ENCODE peak calls at places on chromosomes 6 and 20, in seven cellular contexts. One of them, this sample, is unnamed.

GRCh38 chr6:12548526-12548925 is 168.0 kb upstream of the PHACTR1 start:
- DNase-seq in trophoblast cell: no peak
- DNase-seq in H1: no peak
- DNase-seq in IMR-90: peak
- DNase-seq in mesenchymal stem cell: peak
- DNase-seq in neuronal stem cell: no peak
- DNase-seq in H9: no peak
- DNase-seq in this sample: no peak

GRCh38 chr20:50572922-50573777 is 63.0 kb downstream of the PTPN1 start:
- DNase-seq in trophoblast cell: no peak
- DNase-seq in H1: no peak
- DNase-seq in H9: no peak
- DNase-seq in mesenchymal stem cell: no peak
- DNase-seq in IMR-90: peak
- DNase-seq in neuronal stem cell: no peak
- DNase-seq in this sample: no peak

GRCh38 chr6:124947821-124948451 is 14.3 kb upstream of the RNF217 start:
- DNase-seq in mesenchymal stem cell: no peak
- DNase-seq in H9: no peak
- DNase-seq in trophoblast cell: no peak
- DNase-seq in IMR-90: peak
- DNase-seq in neuronal stem cell: no peak
- DNase-seq in H1: no peak
- DNase-seq in this sample: no peak

GRCh38 chr20:57078101-57078500 is 188.3 kb downstream of the BMP7 start:
- DNase-seq in mesenchymal stem cell: peak
- DNase-seq in trophoblast cell: no peak
- DNase-seq in neuronal stem cell: no peak
- DNase-seq in H9: no peak
- DNase-seq in IMR-90: no peak
- DNase-seq in H1: no peak
- DNase-seq in this sample: no peak

GRCh38 chr6:80742481-80742880 is 636.0 kb downstream of the BCKDHB start:
- DNase-seq in trophoblast cell: no peak
- DNase-seq in neuronal stem cell: no peak
- DNase-seq in mesenchymal stem cell: peak
- DNase-seq in H9: no peak
- DNase-seq in H1: no peak
- DNase-seq in IMR-90: peak
- DNase-seq in this sample: peak

GRCh38 chr6:108492131-108492766 is 68.5 kb upstream of the FOXO3 start:
- DNase-seq in H1: no peak
- DNase-seq in H9: no peak
- DNase-seq in neuronal stem cell: peak
- DNase-seq in trophoblast cell: peak
- DNase-seq in IMR-90: peak
- DNase-seq in mesenchymal stem cell: peak
- DNase-seq in this sample: peak

GRCh38 chr6:167906899-167907298 is 80.2 kb downstream of the AFDN start:
- DNase-seq in mesenchymal stem cell: no peak
- DNase-seq in H9: no peak
- DNase-seq in neuronal stem cell: no peak
- DNase-seq in trophoblast cell: no peak
- DNase-seq in IMR-90: no peak
- DNase-seq in H1: no peak
- DNase-seq in this sample: peak

GRCh38 chr6:113315879-113316278 is 541.3 kb upstream of the MARCKS start:
- DNase-seq in H1: no peak
- DNase-seq in neuronal stem cell: no peak
- DNase-seq in mesenchymal stem cell: peak
- DNase-seq in trophoblast cell: no peak
- DNase-seq in H9: no peak
- DNase-seq in IMR-90: no peak
- DNase-seq in this sample: no peak

GRCh38 chr6:37236921-37237320 is 20.7 kb upstream of the TBC1D22B start:
- DNase-seq in mesenchymal stem cell: peak
- DNase-seq in H1: no peak
- DNase-seq in neuronal stem cell: no peak
- DNase-seq in trophoblast cell: no peak
- DNase-seq in IMR-90: peak
- DNase-seq in H9: no peak
- DNase-seq in this sample: peak

GRCh38 chr20:21707999-21708737 is 2.7 kb downstream of the PAX1 start:
- DNase-seq in mesenchymal stem cell: no peak
- DNase-seq in IMR-90: no peak
- DNase-seq in neuronal stem cell: no peak
- DNase-seq in H9: no peak
- DNase-seq in H1: no peak
- DNase-seq in trophoblast cell: no peak
- DNase-seq in this sample: no peak

GRCh38 chr6:68634503-68635411 is at the start of gene ADGRB3:
- DNase-seq in H1: no peak
- DNase-seq in H9: peak
- DNase-seq in mesenchymal stem cell: peak
- DNase-seq in trophoblast cell: peak
- DNase-seq in neuronal stem cell: peak
- DNase-seq in IMR-90: peak
- DNase-seq in this sample: peak

GRCh38 chr20:3406481-3407425 is 716 bp downstream of the DNAAF9 start:
- DNase-seq in mesenchymal stem cell: peak
- DNase-seq in IMR-90: peak
- DNase-seq in neuronal stem cell: peak
- DNase-seq in trophoblast cell: no peak
- DNase-seq in H9: peak
- DNase-seq in H1: no peak
- DNase-seq in this sample: peak

GRCh38 chr20:6108330-6108729 is 14.5 kb downstream of the FERMT1 start:
- DNase-seq in H1: no peak
- DNase-seq in trophoblast cell: peak
- DNase-seq in H9: peak
- DNase-seq in IMR-90: no peak
- DNase-seq in mesenchymal stem cell: no peak
- DNase-seq in neuronal stem cell: no peak
- DNase-seq in this sample: peak

GRCh38 chr20:33262658-33263065 is 20.4 kb upstream of the BPIFB1 start:
- DNase-seq in neuronal stem cell: peak
- DNase-seq in IMR-90: peak
- DNase-seq in mesenchymal stem cell: peak
- DNase-seq in H1: peak
- DNase-seq in trophoblast cell: peak
- DNase-seq in H9: peak
- DNase-seq in this sample: peak

GRCh38 chr20:32737371-32738223 is 5.7 kb downstream of the COMMD7 start:
- DNase-seq in H9: no peak
- DNase-seq in H1: no peak
- DNase-seq in trophoblast cell: no peak
- DNase-seq in neuronal stem cell: no peak
- DNase-seq in IMR-90: peak
- DNase-seq in mesenchymal stem cell: peak
- DNase-seq in this sample: no peak

GRCh38 chr6:108180776-108181175 is 15.0 kb downstream of the NR2E1 start:
- DNase-seq in IMR-90: no peak
- DNase-seq in H1: no peak
- DNase-seq in mesenchymal stem cell: no peak
- DNase-seq in neuronal stem cell: no peak
- DNase-seq in H9: no peak
- DNase-seq in trophoblast cell: no peak
- DNase-seq in this sample: no peak

GRCh38 chr6:111148110-111148509 is 60.8 kb downstream of the SLC16A10 start:
- DNase-seq in mesenchymal stem cell: no peak
- DNase-seq in H1: no peak
- DNase-seq in H9: no peak
- DNase-seq in neuronal stem cell: no peak
- DNase-seq in trophoblast cell: no peak
- DNase-seq in IMR-90: no peak
- DNase-seq in this sample: peak

GRCh38 chr6:135372758-135373157 is 124.8 kb downstream of the AHI1 start:
- DNase-seq in H9: no peak
- DNase-seq in H1: no peak
- DNase-seq in IMR-90: peak
- DNase-seq in neuronal stem cell: no peak
- DNase-seq in mesenchymal stem cell: no peak
- DNase-seq in trophoblast cell: no peak
- DNase-seq in this sample: no peak

GRCh38 chr6:21531393-21531792 is 62.2 kb upstream of the SOX4 start:
- DNase-seq in H1: no peak
- DNase-seq in IMR-90: no peak
- DNase-seq in neuronal stem cell: no peak
- DNase-seq in trophoblast cell: no peak
- DNase-seq in H9: no peak
- DNase-seq in mesenchymal stem cell: no peak
- DNase-seq in this sample: no peak

DNA sequence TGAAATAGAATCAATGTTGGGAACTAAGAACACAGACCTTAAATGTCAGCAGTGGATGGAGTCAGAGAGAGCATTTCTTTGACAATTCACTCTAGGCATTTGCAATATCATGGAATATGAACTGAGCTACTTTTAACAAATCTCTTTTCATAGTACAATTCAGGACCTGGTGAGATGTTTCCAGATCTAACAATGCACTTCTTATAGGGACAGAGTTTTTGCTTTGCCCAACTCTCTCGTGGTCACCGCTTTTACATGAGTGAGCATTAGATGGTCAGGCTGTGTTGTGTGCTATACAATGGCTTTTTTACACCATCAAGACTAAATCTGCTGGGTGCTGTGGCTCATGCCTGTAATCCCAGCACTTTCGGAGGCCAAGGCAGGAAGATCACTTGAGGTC is 233.6 kb downstream of the ATXN1 start:
- DNase-seq in neuronal stem cell: no peak
- DNase-seq in trophoblast cell: no peak
- DNase-seq in mesenchymal stem cell: no peak
- DNase-seq in H1: no peak
- DNase-seq in IMR-90: no peak
- DNase-seq in H9: no peak
- DNase-seq in this sample: no peak
- H3K23ac ChIP-seq in neuronal stem cell: no peak
- H3K23ac ChIP-seq in trophoblast cell: no peak
- H3K23ac ChIP-seq in mesenchymal stem cell: no peak
- H3K23ac ChIP-seq in H1: no peak
- H3K23ac ChIP-seq in IMR-90: no peak
- H3K23ac ChIP-seq in H9: no peak
- H3K23ac ChIP-seq in this sample: no peak

GRCh38 chr6:132971676-132972075 is 157.3 kb downstream of the RPS12 start:
- DNase-seq in trophoblast cell: no peak
- DNase-seq in H9: no peak
- DNase-seq in IMR-90: no peak
- DNase-seq in mesenchymal stem cell: no peak
- DNase-seq in H1: no peak
- DNase-seq in neuronal stem cell: no peak
- DNase-seq in this sample: no peak
- H3K23ac ChIP-seq in trophoblast cell: no peak
- H3K23ac ChIP-seq in H9: no peak
- H3K23ac ChIP-seq in IMR-90: no peak
- H3K23ac ChIP-seq in mesenchymal stem cell: no peak
- H3K23ac ChIP-seq in H1: no peak
- H3K23ac ChIP-seq in neuronal stem cell: no peak
- H3K23ac ChIP-seq in this sample: no peak

GRCh38 chr6:159065091-159065490 is 20.3 kb upstream of the TAGAP start:
- DNase-seq in neuronal stem cell: no peak
- DNase-seq in H9: no peak
- DNase-seq in IMR-90: no peak
- DNase-seq in trophoblast cell: no peak
- DNase-seq in mesenchymal stem cell: no peak
- DNase-seq in H1: no peak
- DNase-seq in this sample: no peak
- H3K23ac ChIP-seq in neuronal stem cell: no peak
- H3K23ac ChIP-seq in H9: no peak
- H3K23ac ChIP-seq in IMR-90: no peak
- H3K23ac ChIP-seq in trophoblast cell: no peak
- H3K23ac ChIP-seq in mesenchymal stem cell: no peak
- H3K23ac ChIP-seq in H1: no peak
- H3K23ac ChIP-seq in this sample: no peak

GRCh38 chr6:16687045-16687444 is 74.2 kb downstream of the ATXN1 start:
- DNase-seq in IMR-90: no peak
- DNase-seq in trophoblast cell: no peak
- DNase-seq in H1: no peak
- DNase-seq in mesenchymal stem cell: no peak
- DNase-seq in H9: no peak
- DNase-seq in neuronal stem cell: no peak
- DNase-seq in this sample: no peak
- H3K23ac ChIP-seq in IMR-90: no peak
- H3K23ac ChIP-seq in trophoblast cell: no peak
- H3K23ac ChIP-seq in H1: no peak
- H3K23ac ChIP-seq in mesenchymal stem cell: no peak
- H3K23ac ChIP-seq in H9: no peak
- H3K23ac ChIP-seq in neuronal stem cell: no peak
- H3K23ac ChIP-seq in this sample: no peak

DNA sequence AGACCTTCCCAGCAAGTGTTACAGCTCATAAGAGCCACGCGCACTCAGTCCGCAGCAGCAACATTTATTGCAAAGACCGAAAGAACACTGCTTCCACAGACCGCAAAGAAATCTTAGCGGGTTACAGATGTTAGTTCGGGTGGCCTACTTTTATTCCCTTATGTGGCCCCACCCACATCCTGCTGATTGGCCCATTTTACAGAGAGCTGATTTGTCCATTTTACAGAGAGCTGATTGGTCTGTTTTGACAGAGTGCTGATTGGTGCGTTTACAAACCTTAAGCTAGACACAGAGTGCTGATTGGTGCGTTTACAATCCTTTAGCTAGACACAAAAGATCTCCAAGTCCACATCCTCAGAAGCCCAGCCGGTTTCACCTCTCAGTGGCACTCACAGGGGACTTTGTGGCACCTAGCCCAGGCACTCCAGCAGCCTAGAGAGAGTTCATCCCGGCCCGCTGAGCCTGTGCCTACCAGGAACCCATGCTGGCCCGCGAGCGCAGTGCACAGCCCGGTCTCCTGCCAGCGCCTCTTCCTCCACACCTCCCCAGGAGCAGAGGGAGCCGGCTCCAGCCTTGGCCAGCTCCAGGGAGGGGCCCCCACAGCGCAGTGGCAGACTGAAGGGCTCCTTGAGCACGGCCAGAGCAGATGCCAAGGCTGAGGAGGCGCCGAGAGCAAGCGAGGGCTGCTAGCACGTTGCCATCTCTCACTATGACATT is 244.3 kb upstream of the TSHZ2 start:
- DNase-seq in IMR-90: no peak
- DNase-seq in mesenchymal stem cell: no peak
- DNase-seq in H9: no peak
- DNase-seq in H1: no peak
- DNase-seq in neuronal stem cell: no peak
- DNase-seq in trophoblast cell: no peak
- DNase-seq in this sample: no peak
- H3K23ac ChIP-seq in IMR-90: no peak
- H3K23ac ChIP-seq in mesenchymal stem cell: no peak
- H3K23ac ChIP-seq in H9: no peak
- H3K23ac ChIP-seq in H1: no peak
- H3K23ac ChIP-seq in neuronal stem cell: no peak
- H3K23ac ChIP-seq in trophoblast cell: no peak
- H3K23ac ChIP-seq in this sample: no peak

DNA sequence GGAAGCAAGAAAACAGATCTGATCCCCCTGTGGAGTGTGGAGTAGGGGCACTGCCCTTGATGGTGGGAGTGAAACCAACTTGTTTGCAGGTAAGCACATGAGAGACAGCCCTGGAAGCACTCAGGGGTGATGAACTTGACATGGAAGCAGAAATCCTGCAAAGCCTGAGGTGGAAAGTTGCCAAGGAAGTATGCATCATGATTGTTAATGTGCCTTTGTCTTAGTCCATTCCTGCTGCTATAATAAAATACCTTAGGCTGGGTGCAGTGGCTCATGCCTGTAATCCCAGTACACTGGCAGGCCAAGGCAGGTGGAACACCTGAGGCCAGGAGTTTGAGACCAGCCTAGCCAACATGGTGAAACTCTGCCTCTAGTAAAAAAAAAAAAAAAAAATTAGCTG is 40.2 kb upstream of the IFNGR1 start:
- DNase-seq in trophoblast cell: no peak
- DNase-seq in mesenchymal stem cell: no peak
- DNase-seq in H1: no peak
- DNase-seq in H9: no peak
- DNase-seq in IMR-90: peak
- DNase-seq in neuronal stem cell: no peak
- DNase-seq in this sample: no peak
- H3K23ac ChIP-seq in trophoblast cell: no peak
- H3K23ac ChIP-seq in mesenchymal stem cell: no peak
- H3K23ac ChIP-seq in H1: no peak
- H3K23ac ChIP-seq in H9: no peak
- H3K23ac ChIP-seq in IMR-90: no peak
- H3K23ac ChIP-seq in neuronal stem cell: no peak
- H3K23ac ChIP-seq in this sample: no peak

This sample was measured in mesendoderm.